ENCODE peak calls at places on chromosomes 12 and 14, in nine cellular contexts. B is fibroblast of pulmonary artery; N is GM12865; I is NCI-H510A treated with DMSO at 0.1 percent for 48 hours; Y is activated CD8-positive, alpha-beta memory T cell treated with anti-CD3 and anti-CD28 coated beads for 1 hour; J is dermis blood vessel endothelial cell; X is brain microvascular endothelial cell; D is posterior cingulate gyrus; F is SK-MEL-5. C is an unnamed sample.
A peak's percentile ranks its signal among the peaks of the same experiment; 100 is the strongest.

GRCh38 chr12:106179086-106179485 is 40.3 kb upstream of the NUAK1 start:
- DNase-seq in B (no peak), N (no peak), I (peak; percentile 51), Y (no peak), J (no peak), X (no peak), D (no peak), F (peak; percentile 40), C (peak; percentile 55)

GRCh38 chr12:3622021-3622731 is 130.7 kb downstream of the CRACR2A start:
- DNase-seq in B (no peak), N (no peak), I (no peak), Y (no peak), J (no peak), X (no peak), D (no peak), F (no peak), C (no peak)

GRCh38 chr12:386651-387050 is 2.5 kb downstream of the KDM5A start:
- DNase-seq in B (peak; percentile 56), N (no peak), I (no peak), Y (no peak), J (peak; percentile 31), X (peak; percentile 4), D (no peak), F (no peak), C (no peak)

GRCh38 chr12:65517656-65518210 is 239.2 kb downstream of the MSRB3 start:
- DNase-seq in B (no peak), N (no peak), I (no peak), Y (no peak), J (no peak), X (no peak), D (no peak), F (no peak), C (no peak)

GRCh38 chr14:105701456-105702274 is 175.3 kb downstream of the TMEM121 start:
- DNase-seq in B (no peak), N (no peak), I (no peak), Y (no peak), J (no peak), X (no peak), D (no peak), F (no peak), C (no peak)

GRCh38 chr12:130881046-130881445 is 9.2 kb downstream of the RAN start:
- DNase-seq in B (no peak), N (no peak), I (no peak), Y (no peak), J (no peak), X (no peak), D (no peak), F (no peak), C (no peak)

GRCh38 chr14:74852922-74853530 is 22.9 kb downstream of the PROX2 start:
- DNase-seq in B (peak; percentile 56), N (no peak), I (no peak), Y (no peak), J (peak; percentile 15), X (no peak), D (no peak), F (no peak), C (no peak)

GRCh38 chr12:70606001-70606400 is 31.2 kb downstream of the PTPRB start:
- DNase-seq in B (no peak), N (no peak), I (no peak), Y (no peak), J (peak; percentile 78), X (no peak), D (no peak), F (no peak), C (no peak)

GRCh38 chr12:131350943-131351318 is 360.0 kb upstream of the SFSWAP start:
- DNase-seq in B (no peak), N (no peak), I (no peak), Y (no peak), J (no peak), X (no peak), D (no peak), F (no peak), C (no peak)

GRCh38 chr12:22443379-22444316 is 100.7 kb downstream of the C2CD5 start:
- DNase-seq in B (peak; percentile 87), N (peak; percentile 85), I (peak; percentile 71), Y (peak; percentile 25), J (peak; percentile 85), X (peak; percentile 72), D (peak; percentile 50), F (peak; percentile 94), C (peak; percentile 31)

GRCh38 chr12:106030210-106031175 is 108.3 kb downstream of the NUAK1 start:
- DNase-seq in B (peak; percentile 97), N (no peak), I (no peak), Y (no peak), J (peak; percentile 71), X (peak; percentile 98), D (no peak), F (peak; percentile 12), C (no peak)

GRCh38 chr12:103858335-103858734 is 17.3 kb upstream of the NT5DC3 start:
- DNase-seq in B (no peak), N (no peak), I (no peak), Y (no peak), J (no peak), X (no peak), D (no peak), F (no peak), C (no peak)

GRCh38 chr12:120010661-120011230 is 21.7 kb downstream of the BICDL1 start:
- DNase-seq in B (no peak), N (no peak), I (no peak), Y (no peak), J (no peak), X (no peak), D (no peak), F (no peak), C (no peak)

GRCh38 chr12:87952850-87953249 is 76.4 kb downstream of the C12orf50 start:
- DNase-seq in B (no peak), N (no peak), I (peak; percentile 24), Y (no peak), J (no peak), X (no peak), D (no peak), F (peak; percentile 60), C (no peak)

GRCh38 chr12:53232641-53233538 is 881 bp upstream of the RARG start:
- DNase-seq in B (no peak), N (no peak), I (peak; percentile 48), Y (no peak), J (no peak), X (no peak), D (no peak), F (peak; percentile 24), C (peak; percentile 46)

GRCh38 chr12:122081697-122082221 is 3.2 kb downstream of the MLXIP start:
- DNase-seq in B (peak; percentile 90), N (peak; percentile 82), I (peak; percentile 66), Y (no peak), J (peak; percentile 43), X (no peak), D (no peak), F (peak; percentile 59), C (no peak)

GRCh38 chr14:104976198-104977007 is 1.8 kb downstream of the AHNAK2 start:
- DNase-seq in B (peak; percentile 84), N (peak; percentile 83), I (peak; percentile 63), Y (peak; percentile 85), J (peak; percentile 89), X (peak; percentile 65), D (peak; percentile 76), F (peak; percentile 86), C (peak; percentile 92)

GRCh38 chr12:49105504-49106120 is 5.0 kb downstream of the LMBR1L start:
- DNase-seq in B (peak; percentile 55), N (no peak), I (no peak), Y (no peak), J (peak; percentile 89), X (peak; percentile 48), D (no peak), F (no peak), C (no peak)

GRCh38 chr12:58359084-58359483 is 417.7 kb downstream of the ATP23 start:
- DNase-seq in B (no peak), N (no peak), I (no peak), Y (no peak), J (no peak), X (no peak), D (no peak), F (no peak), C (no peak)

GRCh38 chr12:32399373-32400113 is at the start of gene FGD4:
- DNase-seq in B (peak; percentile 85), N (peak; percentile 73), I (peak; percentile 74), Y (peak; percentile 6), J (peak; percentile 92), X (peak; percentile 55), D (peak; percentile 73), F (peak; percentile 84), C (peak; percentile 86)

GRCh38 chr14:73862480-73862879 is 10.8 kb downstream of the PTGR2 start:
- DNase-seq in B (no peak), N (no peak), I (no peak), Y (no peak), J (no peak), X (no peak), D (no peak), F (no peak), C (no peak)

GRCh38 chr12:53170876-53171724 is 9.4 kb upstream of the ZNF740 start:
- DNase-seq in B (no peak), N (no peak), I (no peak), Y (no peak), J (no peak), X (no peak), D (no peak), F (no peak), C (no peak)

GRCh38 chr14:53751650-53752049 is 205.0 kb downstream of the BMP4 start:
- DNase-seq in B (no peak), N (no peak), I (no peak), Y (no peak), J (no peak), X (no peak), D (no peak), F (no peak), C (no peak)

GRCh38 chr12:27970391-27970980 is 2.0 kb downstream of the PTHLH start:
- DNase-seq in B (no peak), N (no peak), I (no peak), Y (no peak), J (peak; percentile 40), X (no peak), D (peak; percentile 15), F (no peak), C (peak; percentile 56)

GRCh38 chr12:92118826-92119536 is 26.7 kb downstream of the BTG1 start:
- DNase-seq in B (no peak), N (no peak), I (no peak), Y (no peak), J (no peak), X (no peak), D (no peak), F (no peak), C (no peak)

C was measured in glutamatergic neuron.